ENCODE peak calls at places on chromosomes 4 and X, in nine cellular contexts. X, F, L, R, V, E, Z, Y and K are unnamed samples.

GRCh38 chr4:168612435-168613139 is 115.7 kb downstream of the PALLD start:
- DNase-seq in X (no peak), F (peak), L (no peak), R (no peak), V (no peak), E (no peak), Z (no peak), Y (no peak), K (peak)

GRCh38 chr4:168723020-168723419 is 226.2 kb downstream of the PALLD start:
- DNase-seq in X (no peak), F (peak), L (no peak), R (no peak), V (no peak), E (no peak), Z (no peak), Y (no peak), K (peak)

GRCh38 chr4:89279385-89279784 is 28.2 kb downstream of the GPRIN3 start:
- DNase-seq in X (no peak), F (no peak), L (no peak), R (no peak), V (no peak), E (no peak), Z (no peak), Y (no peak), K (no peak)

GRCh38 chrX:111270339-111270738 is at the start of gene CAPN6:
- DNase-seq in X (no peak), F (peak), L (no peak), R (no peak), V (no peak), E (peak), Z (no peak), Y (no peak), K (no peak)

GRCh38 chr4:37767546-37767945 is 58.9 kb upstream of the PGM2 start:
- DNase-seq in X (no peak), F (peak), L (no peak), R (peak), V (no peak), E (no peak), Z (no peak), Y (no peak), K (peak)

GRCh38 chrX:41857670-41858069 is 65.7 kb downstream of the CASK start:
- DNase-seq in X (no peak), F (no peak), L (no peak), R (no peak), V (no peak), E (no peak), Z (no peak), Y (no peak), K (no peak)

GRCh38 chrX:150792949-150793527 is 99.8 kb downstream of the MTMR1 start:
- DNase-seq in X (no peak), F (no peak), L (no peak), R (no peak), V (no peak), E (no peak), Z (no peak), Y (no peak), K (no peak)

GRCh38 chr4:136357556-136357955 is 1174.7 kb downstream of the PCDH18 start:
- DNase-seq in X (no peak), F (no peak), L (no peak), R (no peak), V (no peak), E (no peak), Z (no peak), Y (no peak), K (no peak)

GRCh38 chr4:52028970-52029369 is 8.8 kb upstream of the LRRC66 start:
- DNase-seq in X (no peak), F (peak), L (no peak), R (no peak), V (no peak), E (no peak), Z (no peak), Y (no peak), K (peak)

GRCh38 chr4:57083107-57083506 is 27.1 kb downstream of the IGFBP7 start:
- DNase-seq in X (no peak), F (peak), L (no peak), R (no peak), V (no peak), E (no peak), Z (no peak), Y (no peak), K (no peak)

GRCh38 chr4:154506253-154506652 is 14.7 kb upstream of the DCHS2 start:
- DNase-seq in X (no peak), F (peak), L (no peak), R (no peak), V (no peak), E (no peak), Z (no peak), Y (peak), K (peak)

GRCh38 chrX:20265726-20266681 is 705 bp downstream of the RPS6KA3 start:
- DNase-seq in X (peak), F (peak), L (peak), R (peak), V (no peak), E (no peak), Z (peak), Y (peak), K (peak)

GRCh38 chr4:108224628-108225053 is 55.9 kb upstream of the LEF1 start:
- DNase-seq in X (no peak), F (peak), L (no peak), R (no peak), V (no peak), E (peak), Z (no peak), Y (no peak), K (no peak)

GRCh38 chr4:7538518-7538917 is 103.8 kb upstream of the PSAPL1 start:
- DNase-seq in X (no peak), F (no peak), L (no peak), R (no peak), V (no peak), E (no peak), Z (no peak), Y (no peak), K (no peak)

DNA sequence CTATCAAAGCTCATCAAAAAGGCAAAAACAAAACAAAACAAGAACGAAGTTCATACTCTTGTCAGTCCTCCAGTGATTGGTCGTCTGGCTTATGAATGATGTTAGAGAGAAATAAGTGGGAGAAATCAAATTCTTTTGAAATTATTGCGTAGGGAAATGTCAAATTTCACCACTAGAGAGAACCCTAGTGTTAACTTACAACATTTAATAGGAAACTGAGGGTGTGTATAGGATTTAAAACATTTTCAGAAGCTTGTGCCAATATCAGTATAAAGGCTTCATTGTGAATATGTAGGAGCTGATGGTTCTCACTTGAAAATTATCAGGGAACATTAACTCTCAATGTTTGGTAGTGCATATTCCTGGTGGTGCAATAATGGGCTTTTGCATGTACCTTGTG is 17.4 kb downstream of the ADH6 start:
- DNase-seq in X (no peak), F (no peak), L (no peak), R (no peak), V (peak), E (no peak), Z (no peak), Y (no peak), K (no peak)
- TF ChIP-seq CTCF in X (no peak), F (peak), L (no peak), R (peak), V (peak), E (no peak), Z (no peak), Y (no peak), K (peak)

DNA sequence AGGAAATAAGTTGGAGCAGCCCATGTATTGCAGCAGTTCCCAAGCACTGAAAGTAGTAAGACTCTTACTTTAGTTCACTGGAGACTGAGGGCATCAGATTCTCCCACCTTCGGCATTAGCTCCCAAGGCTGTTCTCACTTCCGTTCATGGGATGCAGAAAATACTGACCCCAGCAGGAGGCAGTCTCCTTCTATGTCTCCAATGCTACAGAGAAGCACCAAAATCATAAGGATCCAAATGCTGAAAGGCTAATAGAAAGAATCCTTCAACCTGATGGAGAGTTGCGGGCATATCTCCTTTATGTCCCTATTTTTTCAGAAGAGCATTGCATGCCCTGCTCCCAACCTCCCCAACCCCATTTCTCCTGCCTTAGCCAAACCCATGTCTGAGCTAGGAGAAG is 32.4 kb downstream of the ADH7 start:
- DNase-seq in X (no peak), F (no peak), L (no peak), R (no peak), V (no peak), E (no peak), Z (no peak), Y (no peak), K (no peak)
- TF ChIP-seq CTCF in X (no peak), F (peak), L (no peak), R (no peak), V (no peak), E (no peak), Z (no peak), Y (peak), K (peak)

GRCh38 chr4:128060130-128060619 is 937 bp upstream of the LARP1B start:
- DNase-seq in X (no peak), F (no peak), L (no peak), R (no peak), V (no peak), E (no peak), Z (peak), Y (no peak), K (no peak)

GRCh38 chr4:128061566-128062536 is 739 bp downstream of the LARP1B start:
- DNase-seq in X (peak), F (peak), L (peak), R (peak), V (no peak), E (peak), Z (peak), Y (peak), K (peak)

GRCh38 chr4:128056396-128056795 is 4.7 kb upstream of the LARP1B start:
- DNase-seq in X (no peak), F (no peak), L (no peak), R (no peak), V (no peak), E (no peak), Z (no peak), Y (no peak), K (no peak)

DNA sequence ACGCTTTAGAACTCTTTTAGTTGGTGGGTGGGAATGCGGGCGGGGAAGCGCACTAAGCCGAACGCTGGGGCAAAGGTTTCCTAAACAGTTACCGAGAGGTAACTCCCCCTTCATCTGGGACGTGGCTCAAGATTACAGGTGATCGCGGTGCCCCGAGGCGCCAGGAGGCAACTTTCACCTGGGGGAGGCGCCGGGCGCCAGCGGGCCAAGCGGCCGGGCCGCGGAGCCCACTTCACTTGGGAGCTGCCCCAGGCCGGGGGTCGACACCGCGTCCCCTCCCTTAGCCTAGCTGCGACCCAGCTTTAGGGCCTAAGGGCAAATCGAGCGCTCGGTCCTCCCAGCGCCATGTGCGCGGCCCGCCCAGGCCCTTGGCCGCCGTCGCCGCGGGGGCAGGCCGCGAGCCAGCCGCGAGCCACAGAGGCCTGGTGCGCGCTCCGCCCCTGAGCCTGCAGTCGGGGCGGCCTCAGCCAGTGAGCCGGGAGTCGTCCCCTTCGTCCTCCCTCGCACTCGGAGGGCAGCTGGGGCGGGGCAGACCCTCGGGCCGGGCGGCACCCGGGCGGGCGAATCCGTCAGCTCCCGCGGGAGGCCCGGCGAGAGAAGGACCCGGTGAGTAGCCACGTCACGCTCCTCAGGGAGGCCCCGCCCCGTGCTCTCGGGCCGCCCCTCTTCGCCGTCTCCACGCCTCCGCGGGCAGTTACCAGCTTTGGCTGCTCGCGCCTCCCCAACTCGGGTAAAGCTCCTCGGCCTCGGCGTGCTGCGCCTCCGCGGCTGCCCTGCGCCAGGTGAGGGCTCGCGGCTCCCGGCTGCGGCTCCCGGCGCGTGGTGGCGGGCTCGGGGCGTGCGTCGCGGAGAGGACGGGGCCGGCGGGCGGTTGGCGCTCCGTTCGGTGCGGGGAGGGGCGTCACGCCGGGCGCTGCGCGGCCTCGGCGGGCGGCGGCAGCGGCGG is at the start of gene LARP1B:
- DNase-seq in X (peak), F (peak), L (peak), R (peak), V (peak), E (peak), Z (peak), Y (peak), K (peak)
- TF ChIP-seq CTCF in X (no peak), F (no peak), L (no peak), R (no peak), V (no peak), E (no peak), Z (no peak), Y (peak), K (no peak)

DNA sequence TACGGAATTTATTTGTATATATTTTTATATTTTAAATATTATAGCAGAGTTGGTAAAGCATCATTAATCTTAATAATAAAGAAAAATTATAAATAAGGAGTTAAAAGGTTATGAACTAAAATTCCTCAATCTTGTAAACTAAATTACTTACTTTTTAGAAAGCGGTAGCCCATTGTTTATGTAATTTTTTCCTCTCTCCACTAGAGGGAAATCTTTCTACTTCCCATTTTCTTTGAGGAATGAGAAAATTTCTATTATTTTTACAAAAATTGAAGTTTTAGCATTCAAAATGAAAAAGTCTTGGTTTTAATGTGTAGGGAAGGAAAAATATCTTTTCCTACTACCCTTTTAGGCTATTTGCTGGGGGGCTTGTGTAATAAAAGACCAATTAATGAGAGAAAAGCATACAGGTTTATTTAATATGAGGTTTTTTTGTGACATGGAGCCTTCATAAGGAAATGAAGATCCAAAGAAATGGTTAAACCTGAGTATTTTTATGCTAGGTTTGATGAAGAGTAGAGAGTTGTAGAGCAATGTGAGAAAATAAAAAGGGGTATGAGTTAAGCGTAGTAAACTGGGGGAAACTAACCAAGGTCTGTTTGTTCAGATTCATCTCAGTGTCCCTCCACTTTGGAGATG is 68.7 kb upstream of the ADAD1 start:
- DNase-seq in X (no peak), F (peak), L (no peak), R (no peak), V (no peak), E (no peak), Z (no peak), Y (peak), K (peak)
- TF ChIP-seq CTCF in X (peak), F (peak), L (peak), R (peak), V (peak), E (peak), Z (peak), Y (peak), K (peak)

GRCh38 chr4:129353490-129353889 is 257.5 kb downstream of the C4orf33 start:
- DNase-seq in X (no peak), F (no peak), L (no peak), R (no peak), V (no peak), E (no peak), Z (no peak), Y (no peak), K (no peak)
- TF ChIP-seq CTCF in X (no peak), F (no peak), L (no peak), R (no peak), V (no peak), E (no peak), Z (no peak), Y (no peak), K (no peak)

DNA sequence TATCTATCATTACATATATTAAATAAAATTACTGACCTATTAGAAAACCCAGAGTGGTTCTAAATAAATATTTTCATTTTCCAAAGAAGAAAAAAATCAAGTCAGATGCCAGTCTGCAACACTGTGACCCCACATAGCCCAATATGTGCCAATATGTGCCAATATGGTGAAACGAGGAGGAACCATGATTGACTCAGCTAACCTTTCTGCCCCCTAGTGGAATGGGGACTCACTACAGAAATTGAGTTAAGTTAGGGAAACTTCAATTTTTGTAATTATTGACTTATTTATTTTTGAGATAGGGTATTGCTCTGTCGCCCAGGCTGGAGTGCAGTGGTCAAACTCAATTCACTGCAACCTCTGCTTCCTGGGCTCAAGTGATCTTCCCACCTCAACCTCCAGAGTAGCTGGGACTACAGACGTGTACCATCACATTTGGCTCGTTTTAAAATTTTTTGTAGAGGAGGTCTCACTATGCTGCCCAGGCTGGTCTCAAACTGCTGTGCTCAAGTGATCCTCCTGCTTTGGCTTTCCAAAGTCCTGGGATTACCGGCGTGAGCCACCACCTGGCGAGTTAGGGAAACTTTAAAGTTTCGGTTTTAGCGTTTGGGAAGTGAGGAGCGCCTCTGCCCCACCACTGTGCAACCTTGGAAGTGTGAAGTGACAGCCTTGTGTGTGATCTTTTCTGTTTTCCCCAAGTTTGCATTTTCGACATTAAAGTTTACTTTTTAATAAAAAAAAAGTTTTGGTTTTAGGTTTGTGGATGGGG is 116.8 kb upstream of the SHISA3 start:
- DNase-seq in X (no peak), F (no peak), L (peak), R (no peak), V (no peak), E (no peak), Z (peak), Y (peak), K (no peak)
- TF ChIP-seq CTCF in X (peak), F (peak), L (peak), R (peak), V (peak), E (peak), Z (peak), Y (peak), K (peak)